ENCODE peak calls at places on chromosomes 5 and 9, in nine cellular contexts. S is breast epithelium; J is CD4-positive, CD25-positive, alpha-beta regulatory T cell; W is K562; Q is PC-3; M is Caco-2; G is SJSA1; B is cardiac muscle cell; A is heart right ventricle. V is an unnamed sample. For H3K4me1, the result is how much of the 10 kb centered on the place peaks cover.

GRCh38 chr5:96175090-96175489 is 213.4 kb upstream of the ELL2 start:
- DNase-seq in S (no peak), J (peak), W (no peak), Q (peak), M (no peak), G (no peak), B (no peak), A (no peak), V (no peak)

GRCh38 chr5:3659907-3660306 is 64.3 kb downstream of the IRX1 start:
- DNase-seq in S (no peak), J (no peak), W (no peak), Q (no peak), M (no peak), G (peak), B (no peak), A (no peak), V (no peak)

GRCh38 chr5:157269165-157269671 is 3.3 kb downstream of the CYFIP2 start:
- DNase-seq in S (no peak), J (peak), W (no peak), Q (no peak), M (no peak), G (no peak), B (no peak), A (no peak), V (no peak)

GRCh38 chr9:33620738-33621439 is 96.8 kb downstream of the ANKRD18B start:
- DNase-seq in S (no peak), J (no peak), W (no peak), Q (peak), M (no peak), G (no peak), B (peak), A (no peak), V (no peak)

GRCh38 chr9:131262327-131263032 is 13.8 kb downstream of the FAM78A start:
- DNase-seq in S (no peak), J (no peak), W (no peak), Q (no peak), M (no peak), G (no peak), B (no peak), A (no peak), V (no peak)

GRCh38 chr5:43627028-43627427 is 24.0 kb downstream of the NNT start:
- DNase-seq in S (no peak), J (peak), W (peak), Q (peak), M (peak), G (peak), B (peak), A (peak), V (no peak)

GRCh38 chr9:71909887-71910601 is 949 bp downstream of the ABHD17B start:
- DNase-seq in S (peak), J (peak), W (peak), Q (peak), M (peak), G (peak), B (peak), A (peak), V (no peak)

GRCh38 chr5:123916331-123917121 is 404.5 kb downstream of the CSNK1G3 start:
- DNase-seq in S (no peak), J (no peak), W (no peak), Q (peak), M (no peak), G (no peak), B (peak), A (no peak), V (no peak)

GRCh38 chr5:1021136-1021968 is 12.8 kb downstream of the NKD2 start:
- DNase-seq in S (no peak), J (no peak), W (no peak), Q (no peak), M (peak), G (no peak), B (peak), A (no peak), V (no peak)

GRCh38 chr5:181181650-181182565 is 23.1 kb downstream of the TRIM7 start:
- DNase-seq in S (no peak), J (peak), W (no peak), Q (peak), M (peak), G (no peak), B (peak), A (peak), V (no peak)

GRCh38 chr5:44809215-44809955 is 638 bp downstream of the MRPS30 start:
- DNase-seq in S (peak), J (peak), W (peak), Q (peak), M (peak), G (peak), B (peak), A (peak), V (no peak)

DNA sequence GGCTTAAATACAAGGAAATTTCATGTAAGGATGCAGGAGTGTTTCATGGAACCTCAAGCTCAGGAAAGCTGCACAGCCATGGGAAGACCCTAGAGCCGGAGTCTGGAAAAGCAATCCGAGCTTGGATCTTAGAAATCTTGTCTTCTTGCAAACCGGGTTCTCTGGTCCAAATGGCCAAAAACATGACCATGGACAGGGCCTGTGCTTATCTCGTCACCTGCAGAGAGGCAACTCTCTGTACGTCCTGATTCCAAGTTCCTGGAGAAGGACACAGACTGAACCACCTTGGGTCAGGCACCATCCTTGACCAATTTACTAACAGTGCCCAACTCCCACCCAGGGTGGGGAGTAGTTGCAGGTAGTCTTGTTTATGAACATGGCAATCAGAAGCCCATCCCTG is 89.4 kb downstream of the THBS4 start:
- DNase-seq in S (no peak), J (no peak), W (no peak), Q (no peak), M (no peak), G (no peak), B (no peak), A (no peak), V (no peak)
- H3K4me1 ChIP-seq in S (under half), J (under half), W (under half), Q (under half), M (under half), G (under half), B (under half), A (under half), V (under half)

GRCh38 chr5:126046996-126047395 is 376.2 kb upstream of the GRAMD2B start:
- DNase-seq in S (no peak), J (no peak), W (no peak), Q (no peak), M (no peak), G (no peak), B (no peak), A (no peak), V (no peak)

GRCh38 chr5:126043684-126044083 is 379.5 kb upstream of the GRAMD2B start:
- DNase-seq in S (no peak), J (no peak), W (no peak), Q (no peak), M (no peak), G (no peak), B (no peak), A (no peak), V (no peak)

GRCh38 chr5:126044111-126044668 is 379.0 kb upstream of the GRAMD2B start:
- DNase-seq in S (no peak), J (no peak), W (no peak), Q (peak), M (no peak), G (no peak), B (peak), A (peak), V (no peak)

GRCh38 chr5:126044931-126045565 is 378.2 kb upstream of the GRAMD2B start:
- DNase-seq in S (no peak), J (no peak), W (no peak), Q (no peak), M (no peak), G (no peak), B (no peak), A (no peak), V (no peak)

DNA sequence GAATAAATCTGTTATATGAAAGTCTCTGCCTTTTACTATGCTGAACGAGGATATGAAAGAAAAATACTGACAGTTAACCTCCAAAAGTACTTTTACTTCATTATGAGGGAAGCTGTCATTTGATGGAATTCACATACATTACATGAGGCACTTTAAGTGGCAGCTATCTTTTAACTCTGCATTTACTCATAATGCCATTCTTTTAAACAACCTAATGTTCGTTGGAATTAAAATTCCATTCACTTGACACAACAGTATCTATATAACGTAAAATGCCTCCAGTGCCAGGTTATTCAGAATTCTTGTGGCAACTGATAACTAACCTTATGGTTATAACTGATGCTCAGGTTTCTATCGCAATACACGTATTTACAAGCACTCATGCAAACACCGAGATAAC is 376.9 kb upstream of the GRAMD2B start:
- DNase-seq in S (no peak), J (no peak), W (no peak), Q (no peak), M (no peak), G (no peak), B (no peak), A (no peak), V (no peak)
- H3K4me1 ChIP-seq in S (under half), J (under half), W (under half), Q (under half), M (under half), G (under half), B (under half), A (under half), V (under half)

GRCh38 chr5:131277415-131277814 is 13.6 kb downstream of the CDC42SE2 start:
- DNase-seq in S (no peak), J (no peak), W (no peak), Q (no peak), M (no peak), G (no peak), B (no peak), A (no peak), V (no peak)
- H3K4me1 ChIP-seq in S (under half), J (half or more), W (under half), Q (under half), M (under half), G (under half), B (under half), A (under half), V (under half)

GRCh38 chr9:113600871-113601545 is 137.5 kb downstream of the RGS3 start:
- DNase-seq in S (no peak), J (no peak), W (no peak), Q (no peak), M (no peak), G (no peak), B (no peak), A (no peak), V (no peak)

GRCh38 chr9:113603773-113604172 is 140.2 kb downstream of the RGS3 start:
- DNase-seq in S (no peak), J (no peak), W (no peak), Q (no peak), M (no peak), G (no peak), B (no peak), A (no peak), V (no peak)

GRCh38 chr9:113600477-113600851 is 136.9 kb downstream of the RGS3 start:
- DNase-seq in S (no peak), J (no peak), W (no peak), Q (no peak), M (no peak), G (no peak), B (no peak), A (no peak), V (no peak)

GRCh38 chr9:113604393-113604792 is 140.9 kb downstream of the RGS3 start:
- DNase-seq in S (no peak), J (no peak), W (no peak), Q (no peak), M (no peak), G (no peak), B (no peak), A (no peak), V (no peak)

DNA sequence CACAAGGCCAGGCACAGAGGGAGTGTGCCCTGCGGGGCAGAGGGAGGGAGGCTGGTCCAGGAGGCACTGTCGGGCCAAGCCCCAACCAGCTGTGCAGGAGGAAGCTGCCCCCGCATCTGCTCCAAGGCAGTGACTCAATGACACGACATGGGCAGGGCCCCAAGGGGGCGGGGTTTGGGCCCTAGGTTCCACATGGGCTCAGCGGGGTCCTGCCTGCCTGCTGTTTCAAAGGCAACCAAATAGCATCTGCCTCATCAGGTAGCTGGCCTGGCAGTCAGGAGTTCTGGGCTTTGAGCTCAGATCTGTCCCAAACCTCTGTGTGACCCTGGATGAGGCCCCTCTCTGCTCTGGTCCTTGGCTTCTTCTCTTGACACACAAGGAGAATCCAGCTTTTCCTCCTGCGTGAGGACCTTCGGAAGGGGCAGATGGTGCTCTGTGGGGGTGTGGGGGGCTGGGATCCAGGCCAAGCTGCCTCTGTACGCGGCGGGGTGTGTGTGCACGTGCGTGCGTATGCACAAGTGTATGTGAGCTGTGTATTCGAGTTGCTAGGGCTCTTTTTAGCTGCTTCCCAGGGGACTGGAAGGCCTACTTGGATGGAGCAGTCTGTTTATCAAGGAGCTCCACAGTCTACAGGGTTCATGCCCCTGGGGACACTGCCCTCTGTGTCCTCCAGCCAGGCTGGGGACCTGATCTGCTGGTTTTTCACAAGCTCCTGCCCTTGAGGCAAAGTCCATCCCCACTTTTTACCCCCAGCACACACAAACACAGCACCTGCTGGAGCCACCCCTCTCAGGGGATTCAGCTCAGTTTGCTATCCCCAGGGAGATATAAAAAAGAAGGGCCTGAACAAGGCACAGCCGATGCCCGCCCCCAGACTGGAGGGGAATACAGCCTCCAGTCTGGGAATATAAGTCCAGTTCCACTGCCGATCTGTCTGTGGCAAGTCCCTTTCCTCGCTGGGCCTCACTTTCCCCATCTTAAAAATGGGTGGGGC is 138.9 kb downstream of the RGS3 start:
- DNase-seq in S (no peak), J (peak), W (peak), Q (peak), M (peak), G (peak), B (no peak), A (peak), V (no peak)
- H3K4me1 ChIP-seq in S (under half), J (under half), W (under half), Q (under half), M (under half), G (under half), B (under half), A (half or more), V (under half)

DNA sequence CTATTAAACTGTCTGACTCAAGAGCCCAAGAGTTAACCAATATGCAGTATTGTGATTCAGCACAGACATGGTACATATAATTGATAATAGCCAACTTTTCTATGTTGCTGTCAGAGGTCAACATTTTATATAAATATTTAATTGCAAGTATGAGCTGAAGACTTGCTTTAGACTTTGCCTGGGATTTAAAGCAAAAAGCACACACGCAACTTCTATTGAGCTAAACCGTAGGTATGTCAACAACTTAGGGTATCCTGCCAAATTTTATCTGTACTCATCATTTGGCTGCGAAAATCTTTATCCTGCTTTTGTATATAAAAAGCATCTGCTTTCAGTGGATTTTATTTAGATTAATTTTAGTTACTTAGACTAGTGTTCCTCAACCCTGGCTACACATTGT is 27.4 kb downstream of the UHRF2 start:
- DNase-seq in S (no peak), J (no peak), W (no peak), Q (no peak), M (no peak), G (no peak), B (no peak), A (no peak), V (no peak)
- H3K4me1 ChIP-seq in S (under half), J (under half), W (under half), Q (under half), M (under half), G (under half), B (under half), A (under half), V (under half)